ENCODE peak calls at places on chromosomes 11 and 22, in four cellular contexts. P is endodermal cell, V is tibial artery, H is mammary epithelial cell. Z is an unnamed sample. For H3K4me1, the result is how much of the 10 kb centered on the place peaks cover.

GRCh38 chr11:86537541-86538222 is 134.7 kb downstream of the ME3 start:
- DNase-seq in P (no peak), V (no peak), H (no peak), Z (no peak)

GRCh38 chr11:128555606-128556005 is 31.8 kb downstream of the ETS1 start:
- DNase-seq in P (peak), V (no peak), H (no peak), Z (no peak)

GRCh38 chr22:48678171-48679135 is 1149.2 kb downstream of the BRD1 start:
- DNase-seq in P (no peak), V (no peak), H (no peak), Z (no peak)

GRCh38 chr11:69883292-69884255 is 64.4 kb upstream of the FGF3 start:
- DNase-seq in P (peak), V (no peak), H (no peak), Z (no peak)

GRCh38 chr22:50001388-50002231 is 11.0 kb downstream of the IL17REL start:
- DNase-seq in P (peak), V (no peak), H (no peak), Z (no peak)

GRCh38 chr11:82944198-82944597 is 42.7 kb downstream of the DDIAS start:
- DNase-seq in P (peak), V (no peak), H (no peak), Z (no peak)

GRCh38 chr22:45376703-45377102 is 36.7 kb downstream of the SMC1B start:
- DNase-seq in P (no peak), V (peak), H (no peak), Z (no peak)

GRCh38 chr11:38900156-38900679 is 2302.2 kb upstream of the RAG2 start:
- DNase-seq in P (no peak), V (no peak), H (no peak), Z (no peak)

GRCh38 chr11:7630002-7630401 is 43.3 kb downstream of the CYB5R2 start:
- DNase-seq in P (no peak), V (no peak), H (no peak), Z (no peak)

GRCh38 chr11:95888852-95889251 is 35.1 kb downstream of the MTMR2 start:
- DNase-seq in P (no peak), V (no peak), H (no peak), Z (no peak)

GRCh38 chr11:66626382-66626781 is 10.0 kb downstream of the RBM14 start:
- DNase-seq in P (no peak), V (no peak), H (no peak), Z (no peak)

GRCh38 chr11:69907611-69908010 is 88.4 kb upstream of the FGF3 start:
- DNase-seq in P (no peak), V (no peak), H (no peak), Z (no peak)

GRCh38 chr11:117172678-117173421 is 5.7 kb upstream of the SIDT2 start:
- DNase-seq in P (no peak), V (no peak), H (no peak), Z (no peak)

GRCh38 chr11:2441171-2441570 is 3.1 kb downstream of the TRPM5 start:
- DNase-seq in P (no peak), V (no peak), H (no peak), Z (no peak)

GRCh38 chr11:66467756-66468155 is 1.1 kb downstream of the PELI3 start:
- DNase-seq in P (no peak), V (peak), H (no peak), Z (no peak)

GRCh38 chr11:70485326-70486025 is 87.1 kb downstream of the CTTN start:
- DNase-seq in P (no peak), V (no peak), H (no peak), Z (no peak)

GRCh38 chr22:20178075-20178921 is 27.4 kb upstream of the CCDC188 start:
- DNase-seq in P (no peak), V (no peak), H (no peak), Z (no peak)

GRCh38 chr11:132301465-132301864 is 931.0 kb downstream of the NTM start:
- DNase-seq in P (no peak), V (no peak), H (no peak), Z (no peak)

GRCh38 chr11:68282141-68282860 is 10.5 kb upstream of the C11orf24 start:
- DNase-seq in P (no peak), V (no peak), H (peak), Z (no peak)

GRCh38 chr11:73012121-73012863 is 129.8 kb downstream of the FCHSD2 start:
- DNase-seq in P (no peak), V (no peak), H (peak), Z (peak)

GRCh38 chr11:81644239-81644840 is 1089.3 kb downstream of the FAM181B start:
- DNase-seq in P (peak), V (no peak), H (peak), Z (peak)

GRCh38 chr22:31504282-31504681 is 7.9 kb downstream of the SFI1 start:
- DNase-seq in P (no peak), V (no peak), H (peak), Z (peak)

GRCh38 chr22:41367039-41367679 is 14.6 kb upstream of the TEF start:
- DNase-seq in P (peak), V (peak), H (peak), Z (peak)

GRCh38 chr22:25053153-25053805 is 100.8 kb downstream of the KIAA1671 start:
- DNase-seq in P (no peak), V (no peak), H (peak), Z (no peak)

GRCh38 chr22:34111210-34111824 is 191.0 kb upstream of the LARGE1 start:
- DNase-seq in P (peak), V (peak), H (peak), Z (no peak)

GRCh38 chr11:70050243-70050642 is 27.9 kb upstream of the ANO1 start:
- DNase-seq in P (no peak), V (no peak), H (no peak), Z (no peak)

GRCh38 chr11:73388241-73389133 is 12.3 kb downstream of the RELT start:
- DNase-seq in P (peak), V (peak), H (no peak), Z (no peak)

GRCh38 chr11:75826463-75827220 is 11.6 kb downstream of the UVRAG start:
- DNase-seq in P (no peak), V (no peak), H (peak), Z (peak)

GRCh38 chr22:40436460-40437431 is 66.4 kb downstream of the SGSM3 start:
- DNase-seq in P (peak), V (no peak), H (peak), Z (peak)

GRCh38 chr11:134503104-134503503 is 91.1 kb upstream of the B3GAT1 start:
- DNase-seq in P (peak), V (no peak), H (no peak), Z (no peak)

GRCh38 chr22:28027453-28028448 is 108.7 kb upstream of the PITPNB start:
- DNase-seq in P (no peak), V (peak), H (no peak), Z (no peak)

GRCh38 chr11:134599180-134599810 is 187.3 kb upstream of the B3GAT1 start:
- DNase-seq in P (peak), V (no peak), H (no peak), Z (no peak)

GRCh38 chr22:17145021-17145680 is 13.9 kb downstream of the HDHD5 start:
- DNase-seq in P (no peak), V (no peak), H (no peak), Z (no peak)

GRCh38 chr11:107591098-107591445 is at the start of gene ELMOD1:
- DNase-seq in P (peak), V (peak), H (peak), Z (peak)

GRCh38 chr11:107197932-107198331 is 179.7 kb upstream of the GUCY1A2 start:
- DNase-seq in P (no peak), V (no peak), H (no peak), Z (no peak)

GRCh38 chr11:29261831-29262230 is 755.0 kb downstream of the KCNA4 start:
- DNase-seq in P (no peak), V (no peak), H (no peak), Z (peak)

GRCh38 chr11:124899376-124900145 is 1.9 kb upstream of the ROBO4 start:
- DNase-seq in P (peak), V (no peak), H (peak), Z (no peak)

GRCh38 chr11:37442576-37442975 is 844.5 kb upstream of the RAG2 start:
- DNase-seq in P (no peak), V (no peak), H (peak), Z (peak)

GRCh38 chr22:22169923-22170322 is 74.7 kb upstream of the VPREB1 start:
- DNase-seq in P (no peak), V (no peak), H (no peak), Z (no peak)
- H3K4me1 ChIP-seq in P (under half), V (under half), H (under half), Z (under half)

GRCh38 chr11:35155677-35156076 is 16.7 kb downstream of the CD44 start:
- DNase-seq in P (no peak), V (no peak), H (no peak), Z (no peak)

GRCh38 chr11:35153280-35153679 is 14.3 kb downstream of the CD44 start:
- DNase-seq in P (no peak), V (no peak), H (no peak), Z (no peak)

GRCh38 chr11:35152575-35152974 is 13.6 kb downstream of the CD44 start:
- DNase-seq in P (peak), V (no peak), H (no peak), Z (no peak)

GRCh38 chr11:35157814-35158213 is 18.8 kb downstream of the CD44 start:
- DNase-seq in P (no peak), V (no peak), H (no peak), Z (no peak)

GRCh38 chr11:35154960-35155359 is 16.0 kb downstream of the CD44 start:
- DNase-seq in P (no peak), V (no peak), H (no peak), Z (no peak)
- H3K4me1 ChIP-seq in P (under half), V (half or more), H (half or more), Z (under half)

GRCh38 chr11:121467965-121468364 is 15.2 kb upstream of the SORL1-AS1 start:
- DNase-seq in P (no peak), V (no peak), H (peak), Z (no peak)
- H3K4me1 ChIP-seq in P (under half), V (half or more), H (under half), Z (under half)

DNA sequence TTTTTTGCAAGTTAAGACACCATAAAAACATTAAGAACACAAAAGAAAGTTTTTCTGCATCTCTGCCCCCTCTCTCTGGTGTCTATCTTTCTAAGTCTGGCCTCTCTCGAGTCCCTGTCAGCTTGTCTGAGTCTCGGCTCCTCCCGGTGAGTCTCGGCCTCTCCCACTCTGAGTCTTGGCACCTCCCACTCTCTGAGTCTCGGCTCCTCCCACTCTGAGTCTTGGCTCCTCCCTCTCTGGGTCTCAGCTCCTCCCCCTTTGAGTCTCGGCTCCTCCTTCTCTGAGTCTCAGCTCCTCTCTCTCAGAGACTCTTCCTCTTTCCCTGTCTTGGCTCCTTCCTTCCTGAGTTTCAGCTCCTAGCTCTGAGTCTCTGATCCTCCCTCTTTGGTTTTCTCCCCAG is 72.5 kb upstream of the AMPD3 start:
- DNase-seq in P (peak), V (no peak), H (no peak), Z (no peak)
- H3K4me1 ChIP-seq in P (under half), V (under half), H (under half), Z (under half)

DNA sequence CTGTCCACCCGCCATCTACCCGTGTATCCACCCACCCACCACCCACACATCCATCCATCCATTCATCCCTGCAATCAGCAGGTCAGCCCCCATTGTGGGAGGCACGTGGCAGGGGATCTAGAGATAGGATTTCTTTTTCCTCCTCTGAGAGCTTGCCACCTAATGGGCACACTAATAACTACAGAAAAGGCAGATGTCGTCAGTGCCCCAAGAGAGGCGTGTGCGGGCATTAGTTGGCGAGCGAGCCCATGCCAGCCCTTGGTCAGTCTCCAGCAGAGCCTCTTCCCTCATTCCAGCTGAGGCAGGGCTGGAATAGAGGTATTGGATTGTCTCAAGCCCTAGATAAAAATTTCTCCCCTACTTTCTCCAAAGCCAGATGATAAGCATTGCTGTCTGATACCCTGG is 9.7 kb downstream of the USP2 start:
- DNase-seq in P (peak), V (no peak), H (no peak), Z (no peak)
- H3K4me1 ChIP-seq in P (under half), V (half or more), H (under half), Z (under half)

DNA sequence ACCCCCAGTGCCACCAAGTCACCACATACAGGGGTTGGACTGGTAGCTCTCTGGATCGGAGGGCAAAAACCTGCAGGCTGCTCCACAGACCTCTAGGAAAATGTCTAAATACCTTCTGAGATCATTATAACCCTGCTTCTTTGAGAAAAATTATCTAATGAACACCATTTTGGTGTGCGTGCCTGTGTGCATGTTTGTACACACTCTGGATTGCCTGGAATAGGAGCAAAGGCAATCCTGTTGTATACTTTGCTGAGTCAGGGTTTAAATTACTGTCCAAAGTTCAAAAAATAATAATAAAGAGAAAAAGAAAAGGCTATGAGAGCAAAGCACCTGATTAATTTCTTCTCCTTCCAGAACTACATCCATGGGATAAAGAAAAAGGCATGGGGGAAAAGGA is 11.0 kb downstream of the JAML start:
- DNase-seq in P (no peak), V (no peak), H (no peak), Z (no peak)
- H3K4me1 ChIP-seq in P (under half), V (under half), H (under half), Z (under half)

GRCh38 chr11:122042981-122043380 is 73.0 kb downstream of the BLID start:
- DNase-seq in P (no peak), V (no peak), H (no peak), Z (peak)

GRCh38 chr11:122046846-122047245 is 69.2 kb downstream of the BLID start:
- DNase-seq in P (no peak), V (no peak), H (no peak), Z (peak)

GRCh38 chr11:122046438-122046837 is 69.6 kb downstream of the BLID start:
- DNase-seq in P (no peak), V (no peak), H (no peak), Z (no peak)

GRCh38 chr11:122044086-122044485 is 71.9 kb downstream of the BLID start:
- DNase-seq in P (no peak), V (no peak), H (peak), Z (peak)

DNA sequence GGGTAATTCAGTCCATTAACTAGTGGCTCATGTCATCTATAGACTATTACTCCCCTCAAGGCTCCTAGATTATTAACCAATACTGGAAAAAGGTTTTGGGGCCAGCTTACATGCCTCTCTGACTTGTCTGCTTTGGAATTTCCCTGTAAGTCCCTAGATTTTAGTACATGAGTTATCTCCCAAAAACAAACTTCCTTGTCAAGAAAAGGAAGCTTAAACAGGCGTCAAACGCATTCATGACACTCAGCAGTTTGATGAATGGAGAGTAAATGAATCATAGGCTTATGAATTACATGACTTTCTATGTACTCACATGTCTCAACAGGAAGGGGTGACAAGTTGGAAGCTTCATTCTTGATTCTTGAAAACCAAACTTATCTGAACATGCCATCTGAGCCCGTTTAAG is 70.8 kb downstream of the BLID start:
- DNase-seq in P (no peak), V (no peak), H (peak), Z (peak)
- H3K4me1 ChIP-seq in P (under half), V (under half), H (under half), Z (under half)

GRCh38 chr11:830295-831131 is 2.2 kb upstream of the CD151 start:
- DNase-seq in P (peak), V (no peak), H (peak), Z (no peak)

GRCh38 chr11:829946-830294 is 2.2 kb downstream of the CRACR2B start:
- DNase-seq in P (no peak), V (no peak), H (no peak), Z (no peak)

GRCh38 chr11:831951-832528 is 712 bp upstream of the CD151 start:
- DNase-seq in P (no peak), V (no peak), H (no peak), Z (no peak)

GRCh38 chr11:832529-833113 is at the start of gene CD151:
- DNase-seq in P (peak), V (no peak), H (peak), Z (peak)

DNA sequence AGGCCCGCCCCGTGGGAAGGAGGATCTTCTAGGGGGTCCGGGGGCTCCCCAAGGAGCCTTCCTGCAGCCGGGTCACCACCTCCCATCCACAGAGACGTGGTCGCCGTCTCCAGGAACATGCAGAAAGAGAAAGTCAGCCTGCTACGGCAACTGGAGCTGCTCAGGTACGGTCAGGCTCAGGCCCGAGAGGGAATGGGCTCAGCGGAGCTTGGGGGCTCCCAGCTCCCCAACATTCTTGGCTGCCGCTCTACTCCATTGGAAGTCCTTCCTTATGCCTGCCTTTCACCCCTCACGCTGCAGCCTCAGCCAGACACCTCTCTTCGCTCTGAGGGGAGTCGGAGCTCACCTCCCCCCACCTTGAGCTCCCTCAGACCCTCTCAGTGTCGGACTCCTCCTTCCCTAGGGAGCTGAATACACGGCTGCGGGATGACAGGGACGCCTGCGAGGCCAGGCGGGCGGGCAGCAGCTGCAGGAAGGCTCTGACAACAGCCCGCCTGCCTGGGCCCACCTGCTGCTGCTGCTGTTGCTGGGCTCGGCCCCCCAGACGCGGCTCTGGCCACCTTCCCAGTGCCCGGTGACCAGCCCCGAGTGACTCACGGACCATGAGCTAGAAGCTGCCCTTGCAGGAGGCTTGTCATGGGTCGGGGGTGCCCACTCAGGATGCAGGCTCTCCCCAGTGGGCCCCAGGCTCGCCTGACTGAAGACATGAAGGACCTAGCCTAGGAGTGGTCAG is 1.5 kb upstream of the CD151 start:
- DNase-seq in P (no peak), V (no peak), H (no peak), Z (peak)
- H3K4me1 ChIP-seq in P (under half), V (half or more), H (half or more), Z (under half)

GRCh38 chr11:11843233-11843632 is 1.5 kb downstream of the USP47 start:
- DNase-seq in P (no peak), V (no peak), H (peak), Z (peak)

GRCh38 chr11:11844272-11844671 is 2.5 kb downstream of the USP47 start:
- DNase-seq in P (no peak), V (no peak), H (no peak), Z (no peak)

GRCh38 chr11:11842426-11843008 is 745 bp downstream of the USP47 start:
- DNase-seq in P (no peak), V (peak), H (peak), Z (peak)

GRCh38 chr11:11845066-11845465 is 3.3 kb downstream of the USP47 start:
- DNase-seq in P (no peak), V (no peak), H (peak), Z (no peak)

GRCh38 chr11:11843642-11844041 is 1.9 kb downstream of the USP47 start:
- DNase-seq in P (no peak), V (no peak), H (no peak), Z (no peak)
- H3K4me1 ChIP-seq in P (under half), V (half or more), H (under half), Z (under half)

Z was measured in IMR-90.